ENCODE peak calls at places on chromosomes 1 and 21, in ten cellular contexts. G is adipocyte; Z is EL; W is KG1; R is germinal center; S is iris pigment epithelial cell; H is cardiac fibroblast; L is CD8-positive, alpha-beta T cell; J is dorsolateral prefrontal cortex; C is RCC 7860. X is an unnamed sample.

GRCh38 chr1:66711420-66711819 is 40.8 kb upstream of the DYNLT5 start:
- DNase-seq in G (peak), Z (peak), W (no peak), R (no peak), S (no peak), H (peak), L (no peak), J (no peak), C (no peak), X (peak)

GRCh38 chr1:18234790-18235242 is 127.2 kb downstream of the IGSF21 start:
- DNase-seq in G (peak), Z (peak), W (no peak), R (peak), S (peak), H (peak), L (no peak), J (peak), C (peak), X (peak)

GRCh38 chr1:203051841-203052324 is 25.6 kb downstream of the PPFIA4 start:
- DNase-seq in G (no peak), Z (no peak), W (no peak), R (no peak), S (no peak), H (no peak), L (no peak), J (no peak), C (no peak), X (no peak)

GRCh38 chr1:181714428-181714827 is 231.1 kb downstream of the CACNA1E start:
- DNase-seq in G (no peak), Z (no peak), W (no peak), R (no peak), S (no peak), H (no peak), L (no peak), J (no peak), C (no peak), X (no peak)

GRCh38 chr21:46560568-46561447 is 44.1 kb downstream of the S100B start:
- DNase-seq in G (no peak), Z (no peak), W (no peak), R (no peak), S (no peak), H (no peak), L (peak), J (no peak), C (no peak), X (peak)

GRCh38 chr1:116368241-116368640 is 4.8 kb upstream of the ATP1A1 start:
- DNase-seq in G (no peak), Z (no peak), W (no peak), R (no peak), S (no peak), H (no peak), L (no peak), J (no peak), C (no peak), X (no peak)

GRCh38 chr1:234963904-234964702 is 164.5 kb downstream of the TOMM20 start:
- DNase-seq in G (no peak), Z (no peak), W (no peak), R (no peak), S (no peak), H (peak), L (no peak), J (no peak), C (no peak), X (no peak)

GRCh38 chr1:156144747-156145146 is 8.6 kb upstream of the SEMA4A start:
- DNase-seq in G (no peak), Z (no peak), W (no peak), R (no peak), S (no peak), H (no peak), L (no peak), J (no peak), C (no peak), X (no peak)

GRCh38 chr21:44878053-44878982 is 4.8 kb upstream of the PTTG1IP start:
- DNase-seq in G (no peak), Z (no peak), W (peak), R (no peak), S (peak), H (no peak), L (no peak), J (no peak), C (peak), X (no peak)

GRCh38 chr1:160748182-160748876 is 9.3 kb downstream of the SLAMF7 start:
- DNase-seq in G (no peak), Z (peak), W (no peak), R (no peak), S (peak), H (peak), L (no peak), J (no peak), C (peak), X (no peak)

GRCh38 chr1:27961646-27962221 is 2.0 kb downstream of the XKR8 start:
- DNase-seq in G (peak), Z (peak), W (no peak), R (no peak), S (no peak), H (peak), L (no peak), J (no peak), C (no peak), X (no peak)

GRCh38 chr1:109243221-109243620 is 6.1 kb upstream of the CELSR2 start:
- DNase-seq in G (no peak), Z (no peak), W (no peak), R (no peak), S (no peak), H (no peak), L (no peak), J (no peak), C (no peak), X (no peak)

GRCh38 chr1:234518876-234519275 is 39.9 kb upstream of the TARBP1 start:
- DNase-seq in G (no peak), Z (no peak), W (no peak), R (no peak), S (no peak), H (no peak), L (no peak), J (no peak), C (no peak), X (no peak)

GRCh38 chr1:175050992-175051391 is 16.6 kb upstream of the TNN start:
- DNase-seq in G (no peak), Z (no peak), W (no peak), R (no peak), S (no peak), H (no peak), L (no peak), J (no peak), C (no peak), X (no peak)

GRCh38 chr1:235822685-235823084 is 44.0 kb downstream of the LYST start:
- DNase-seq in G (peak), Z (no peak), W (no peak), R (no peak), S (peak), H (peak), L (no peak), J (no peak), C (no peak), X (no peak)

GRCh38 chr1:172265905-172266304 is 154.6 kb upstream of the C1orf105 start:
- DNase-seq in G (no peak), Z (no peak), W (no peak), R (no peak), S (no peak), H (no peak), L (no peak), J (no peak), C (no peak), X (no peak)

GRCh38 chr1:13517193-13517812 is 3.5 kb upstream of the LRRC38 start:
- DNase-seq in G (no peak), Z (no peak), W (no peak), R (peak), S (peak), H (peak), L (no peak), J (peak), C (no peak), X (no peak)

GRCh38 chr1:64073705-64074104 is 129.7 kb upstream of the UBE2U start:
- DNase-seq in G (peak), Z (peak), W (no peak), R (no peak), S (no peak), H (peak), L (no peak), J (no peak), C (no peak), X (no peak)

GRCh38 chr1:201895913-201896807 is 7.5 kb downstream of the SHISA4 start:
- DNase-seq in G (peak), Z (peak), W (peak), R (peak), S (peak), H (peak), L (peak), J (peak), C (peak), X (peak)

GRCh38 chr1:36656838-36657237 is 174.1 kb upstream of the CSF3R start:
- DNase-seq in G (no peak), Z (no peak), W (no peak), R (no peak), S (no peak), H (no peak), L (no peak), J (no peak), C (no peak), X (no peak)

GRCh38 chr1:201946224-201946908 is at the start of gene LMOD1:
- DNase-seq in G (peak), Z (peak), W (no peak), R (no peak), S (peak), H (peak), L (no peak), J (peak), C (no peak), X (peak)

GRCh38 chr1:26784023-26784871 is 3.5 kb upstream of the PIGV start:
- DNase-seq in G (peak), Z (peak), W (no peak), R (no peak), S (peak), H (peak), L (no peak), J (peak), C (peak), X (no peak)

GRCh38 chr1:43541721-43542401 is 11.2 kb downstream of the PTPRF start:
- DNase-seq in G (no peak), Z (no peak), W (no peak), R (no peak), S (no peak), H (peak), L (no peak), J (peak), C (no peak), X (no peak)

GRCh38 chr1:247204177-247204647 is 32.4 kb upstream of the ZNF124 start:
- DNase-seq in G (no peak), Z (no peak), W (no peak), R (no peak), S (peak), H (no peak), L (no peak), J (no peak), C (no peak), X (no peak)

GRCh38 chr1:109815809-109816791 is 52.4 kb upstream of the EPS8L3 start:
- DNase-seq in G (no peak), Z (no peak), W (no peak), R (peak), S (no peak), H (peak), L (no peak), J (no peak), C (no peak), X (no peak)

GRCh38 chr1:187817782-187818181 is 989.0 kb downstream of the PLA2G4A start:
- DNase-seq in G (no peak), Z (no peak), W (no peak), R (no peak), S (no peak), H (no peak), L (no peak), J (no peak), C (no peak), X (no peak)

GRCh38 chr1:160296036-160296435 is 11.1 kb upstream of the PEX19 start:
- DNase-seq in G (no peak), Z (no peak), W (no peak), R (no peak), S (peak), H (no peak), L (no peak), J (no peak), C (no peak), X (no peak)

GRCh38 chr1:78958711-78959110 is 47.8 kb downstream of the ADGRL4 start:
- DNase-seq in G (no peak), Z (no peak), W (no peak), R (no peak), S (no peak), H (peak), L (no peak), J (no peak), C (no peak), X (no peak)

GRCh38 chr1:233114159-233114558 is 163.7 kb downstream of the NTPCR start:
- DNase-seq in G (no peak), Z (peak), W (no peak), R (no peak), S (peak), H (peak), L (no peak), J (no peak), C (peak), X (no peak)

GRCh38 chr1:90996742-90997413 is 25.0 kb downstream of the ZNF644 start:
- DNase-seq in G (no peak), Z (no peak), W (no peak), R (no peak), S (no peak), H (no peak), L (no peak), J (no peak), C (no peak), X (no peak)

X was measured in D341Med.